ENCODE peak calls at places on chromosomes 2 and 18, in five cellular contexts. L is HFFc6, T is lower lobe of right lung, Y is astrocyte, N is WTC11. K is an unnamed sample.

GRCh38 chr2:105688946-105689345 is 55.8 kb upstream of the NCK2 start:
- DNase-seq in L (no peak), T (no peak), Y (no peak), N (no peak), K (no peak)

GRCh38 chr2:128409326-128410034 is 90.8 kb upstream of the HS6ST1 start:
- DNase-seq in L (no peak), T (no peak), Y (no peak), N (no peak), K (no peak)

GRCh38 chr2:134762508-134762907 is 43.7 kb upstream of the TMEM163 start:
- DNase-seq in L (no peak), T (no peak), Y (peak; percentile 47), N (no peak), K (no peak)

GRCh38 chr2:121696410-121696930 is 40.2 kb downstream of the NIFK start:
- DNase-seq in L (no peak), T (no peak), Y (no peak), N (no peak), K (no peak)

GRCh38 chr2:41395692-41396091 is 652.1 kb upstream of the PKDCC start:
- DNase-seq in L (no peak), T (no peak), Y (no peak), N (no peak), K (no peak)

GRCh38 chr2:25615920-25616319 is 57.5 kb downstream of the DTNB start:
- DNase-seq in L (no peak), T (no peak), Y (no peak), N (no peak), K (no peak)

GRCh38 chr2:122011493-122012270 is 256.2 kb downstream of the TSN start:
- DNase-seq in L (peak; percentile 47), T (no peak), Y (peak; percentile 26), N (no peak), K (no peak)

GRCh38 chr2:8154270-8154669 is 527.6 kb upstream of the ID2 start:
- DNase-seq in L (no peak), T (no peak), Y (no peak), N (no peak), K (no peak)

GRCh38 chr2:236121546-236121945 is 46.6 kb downstream of the GBX2 start:
- DNase-seq in L (no peak), T (no peak), Y (no peak), N (no peak), K (no peak)

GRCh38 chr2:14543284-14543683 is 89.2 kb upstream of the LRATD1 start:
- DNase-seq in L (no peak), T (no peak), Y (peak; percentile 5), N (no peak), K (no peak)

GRCh38 chr2:71682341-71682740 is 229.0 kb downstream of the DYSF start:
- DNase-seq in L (no peak), T (no peak), Y (no peak), N (peak; percentile 5), K (no peak)

GRCh38 chr2:97717618-97718005 is 4.2 kb downstream of the ZAP70 start:
- DNase-seq in L (no peak), T (no peak), Y (no peak), N (no peak), K (no peak)

GRCh38 chr2:53744395-53745065 is 23.1 kb upstream of the CHAC2 start:
- DNase-seq in L (no peak), T (no peak), Y (no peak), N (no peak), K (no peak)

GRCh38 chr2:149329068-149329467 is 1.3 kb upstream of the LYPD6 start:
- DNase-seq in L (no peak), T (no peak), Y (no peak), N (peak; percentile 52), K (no peak)

GRCh38 chr2:194166818-194167217 is 1490.2 kb upstream of the SLC39A10 start:
- DNase-seq in L (no peak), T (no peak), Y (peak; percentile 3), N (no peak), K (no peak)

GRCh38 chr2:124024491-124025348 is at the start of gene CNTNAP5:
- DNase-seq in L (no peak), T (peak; percentile 65), Y (peak; percentile 1), N (peak; percentile 88), K (no peak)

GRCh38 chr18:12423820-12424219 is 16.1 kb downstream of the PRELID3A start:
- DNase-seq in L (no peak), T (no peak), Y (no peak), N (no peak), K (no peak)
- TF ChIP-seq CTCF in L (no peak), T (no peak), Y (no peak), N (no peak), K (no peak)

GRCh38 chr2:3956892-3957291 is 253.5 kb downstream of the DCDC2C start:
- DNase-seq in L (no peak), T (no peak), Y (no peak), N (no peak), K (no peak)

GRCh38 chr2:3958465-3958864 is 255.1 kb downstream of the DCDC2C start:
- DNase-seq in L (no peak), T (no peak), Y (no peak), N (no peak), K (no peak)

GRCh38 chr2:3958969-3959368 is 255.6 kb downstream of the DCDC2C start:
- DNase-seq in L (no peak), T (no peak), Y (no peak), N (no peak), K (no peak)

GRCh38 chr2:3960106-3960505 is 256.7 kb downstream of the DCDC2C start:
- DNase-seq in L (no peak), T (no peak), Y (no peak), N (no peak), K (no peak)

GRCh38 chr2:3959372-3959771 is 256.0 kb downstream of the DCDC2C start:
- DNase-seq in L (no peak), T (no peak), Y (no peak), N (no peak), K (no peak)
- TF ChIP-seq CTCF in L (peak; percentile 88), T (peak; percentile 75), Y (peak; percentile 81), N (peak; percentile 37), K (peak; percentile 56)

GRCh38 chr2:227545990-227546389 is 52.7 kb upstream of the SCYGR2 start:
- DNase-seq in L (no peak), T (no peak), Y (no peak), N (peak; percentile 28), K (no peak)
- TF ChIP-seq CTCF in L (peak; percentile 53), T (no peak), Y (no peak), N (no peak), K (no peak)

GRCh38 chr2:24191848-24192247 is 17.0 kb downstream of the FAM228A start:
- DNase-seq in L (no peak), T (no peak), Y (no peak), N (no peak), K (no peak)
- TF ChIP-seq CTCF in L (no peak), T (no peak), Y (no peak), N (no peak), K (no peak)

GRCh38 chr2:237453671-237454070 is 33.4 kb upstream of the MLPH start:
- DNase-seq in L (no peak), T (no peak), Y (no peak), N (no peak), K (no peak)

GRCh38 chr2:237450108-237450507 is 36.1 kb upstream of the COL6A3 start:
- DNase-seq in L (no peak), T (no peak), Y (no peak), N (no peak), K (no peak)

GRCh38 chr2:237450583-237450982 is 36.5 kb upstream of the MLPH start:
- DNase-seq in L (no peak), T (no peak), Y (no peak), N (no peak), K (no peak)

GRCh38 chr2:237452846-237453245 is 34.2 kb upstream of the MLPH start:
- DNase-seq in L (peak; percentile 46), T (no peak), Y (no peak), N (no peak), K (no peak)

GRCh38 chr2:237451582-237452469 is 35.2 kb upstream of the MLPH start:
- DNase-seq in L (peak; percentile 43), T (no peak), Y (no peak), N (peak; percentile 64), K (no peak)
- TF ChIP-seq CTCF in L (peak; percentile 75), T (no peak), Y (no peak), N (no peak), K (peak; percentile 55)